ENCODE peak calls at places on chromosomes 3 and 15, in seven cellular contexts. Z, O, N, S, G, I and T are unnamed samples. For H3K4me1, the result is how much of the 10 kb centered on the place peaks cover.

GRCh38 chr3:9736831-9737230 is 5.3 kb downstream of the BRPF1 start:
- DNase-seq in Z (no peak), O (no peak), N (no peak), S (no peak), I (no peak), G (peak), T (no peak)

GRCh38 chr3:124860599-124860998 is 26.6 kb downstream of the ITGB5 start:
- DNase-seq in O (peak), N (no peak), I (no peak), G (peak), S (no peak), Z (no peak), T (no peak)

GRCh38 chr3:127097009-127097350 is 96.0 kb upstream of the PRR23E start:
- DNase-seq in O (no peak), S (no peak), Z (no peak), N (no peak), G (no peak), I (no peak), T (no peak)

GRCh38 chr3:151228291-151229125 is 25.5 kb upstream of the GPR171 start:
- DNase-seq in G (peak), Z (no peak), N (no peak), O (no peak), I (no peak), S (no peak), T (peak)

GRCh38 chr15:60038111-60038521 is 34.0 kb downstream of the FOXB1 start:
- DNase-seq in N (peak), S (no peak), Z (peak), G (no peak), I (peak), O (no peak), T (no peak)

GRCh38 chr3:99515-99914 is 97.0 kb upstream of the CHL1 start:
- DNase-seq in Z (no peak), S (no peak), N (no peak), O (no peak), G (no peak), I (no peak), T (no peak)

GRCh38 chr15:97461212-97461611 is 499.3 kb upstream of the ARRDC4 start:
- DNase-seq in N (no peak), S (no peak), I (no peak), Z (no peak), O (no peak), G (no peak), T (no peak)

GRCh38 chr3:170643831-170644230 is 58.0 kb upstream of the SLC7A14 start:
- DNase-seq in G (no peak), I (no peak), O (no peak), Z (no peak), S (no peak), N (no peak), T (no peak)

GRCh38 chr3:159158213-159158612 is 356.4 kb downstream of the MFSD1 start:
- DNase-seq in I (no peak), S (no peak), Z (peak), N (peak), O (no peak), G (no peak), T (no peak)

GRCh38 chr15:56208641-56209155 is 35.0 kb downstream of the RFX7 start:
- DNase-seq in G (no peak), I (no peak), N (no peak), O (no peak), S (no peak), Z (no peak), T (no peak)

GRCh38 chr3:126355777-126356372 is 1.3 kb downstream of the KLF15 start:
- DNase-seq in S (no peak), Z (peak), O (peak), I (peak), G (peak), N (peak), T (peak)

GRCh38 chr3:30098206-30098605 is 508.2 kb upstream of the TGFBR2 start:
- DNase-seq in N (no peak), Z (no peak), G (no peak), I (no peak), O (no peak), S (no peak), T (no peak)

GRCh38 chr3:46921871-46922271 is 44.4 kb downstream of the PTH1R start:
- DNase-seq in N (no peak), Z (no peak), O (no peak), G (no peak), S (no peak), I (no peak), T (no peak)

GRCh38 chr3:54999159-54999558 is 71.3 kb upstream of the LRTM1 start:
- DNase-seq in I (peak), S (no peak), N (peak), Z (peak), O (no peak), G (no peak), T (peak)

GRCh38 chr15:90062729-90063684 is 39.3 kb downstream of the IDH2 start:
- DNase-seq in O (no peak), S (no peak), Z (no peak), I (no peak), G (peak), N (no peak), T (no peak)

GRCh38 chr3:13194285-13195209 is 121.3 kb upstream of the IQSEC1 start:
- DNase-seq in G (no peak), S (no peak), Z (no peak), O (no peak), N (no peak), I (no peak), T (no peak)

GRCh38 chr15:47517737-47518136 is 199.6 kb upstream of the SEMA6D start:
- DNase-seq in Z (no peak), N (no peak), G (no peak), O (no peak), I (no peak), S (no peak), T (no peak)

GRCh38 chr15:79394231-79394630 is 37.9 kb upstream of the MINAR1 start:
- DNase-seq in Z (no peak), G (peak), N (no peak), S (no peak), I (no peak), O (no peak), T (no peak)

GRCh38 chr3:29064085-29064484 is 216.8 kb upstream of the RBMS3 start:
- DNase-seq in I (no peak), Z (peak), N (no peak), G (no peak), S (no peak), O (no peak), T (no peak)

GRCh38 chr3:10205461-10206165 is 40.9 kb downstream of the IRAK2 start:
- DNase-seq in S (no peak), I (no peak), N (no peak), O (no peak), Z (no peak), G (peak), T (no peak)

GRCh38 chr15:79673416-79674123 is 223.2 kb downstream of the MTHFS start:
- DNase-seq in O (no peak), S (no peak), N (peak), I (peak), G (no peak), Z (peak), T (no peak)

GRCh38 chr15:89397653-89398023 is 63.0 kb upstream of the POLG start:
- DNase-seq in O (no peak), Z (no peak), N (no peak), S (no peak), I (no peak), G (no peak), T (no peak)

GRCh38 chr3:66452247-66453040 is 48.4 kb downstream of the LRIG1 start:
- DNase-seq in G (no peak), I (no peak), N (no peak), O (no peak), S (no peak), Z (no peak), T (no peak)

GRCh38 chr15:69433831-69434230 is 18.8 kb upstream of the RPLP1 start:
- DNase-seq in Z (no peak), I (no peak), N (no peak), G (no peak), O (no peak), S (no peak), T (no peak)

GRCh38 chr15:31434418-31435255 is 108.0 kb downstream of the KLF13 start:
- DNase-seq in S (peak), N (peak), Z (no peak), I (no peak), O (peak), G (peak), T (peak)

GRCh38 chr15:22806156-22806555 is 19.7 kb downstream of the NIPA1 start:
- DNase-seq in S (no peak), I (no peak), Z (no peak), G (no peak), O (no peak), N (no peak), T (no peak)

GRCh38 chr15:73323956-73324355 is 44.8 kb downstream of the HCN4 start:
- DNase-seq in O (no peak), I (no peak), N (no peak), S (no peak), G (no peak), Z (no peak), T (no peak)

GRCh38 chr3:144496116-144496835 is 524.7 kb downstream of the DIPK2A start:
- DNase-seq in N (no peak), I (no peak), O (no peak), S (no peak), Z (no peak), G (no peak), T (no peak)

GRCh38 chr3:134867277-134867676 is 72.2 kb downstream of the EPHB1 start:
- DNase-seq in G (no peak), S (no peak), Z (no peak), N (no peak), I (no peak), O (no peak), T (no peak)

GRCh38 chr3:171457263-171458055 is 2.7 kb downstream of the TNIK start:
- DNase-seq in Z (peak), N (no peak), G (no peak), O (no peak), I (no peak), S (no peak), T (no peak)

GRCh38 chr3:115275897-115276296 is 128.8 kb upstream of the ZBTB20 start:
- DNase-seq in Z (no peak), I (no peak), G (no peak), S (no peak), O (no peak), N (no peak), T (no peak)

GRCh38 chr3:65855370-65856100 is 183.2 kb downstream of the MAGI1 start:
- DNase-seq in G (no peak), I (no peak), S (no peak), Z (no peak), N (peak), O (no peak), T (no peak)

GRCh38 chr3:45907769-45908705 is 21.7 kb downstream of the CCR9 start:
- DNase-seq in G (no peak), O (no peak), N (no peak), I (no peak), S (no peak), Z (no peak), T (no peak)

GRCh38 chr3:36496734-36497133 is 116.4 kb downstream of the STAC start:
- DNase-seq in O (no peak), Z (no peak), N (no peak), S (no peak), G (no peak), I (no peak), T (no peak)

GRCh38 chr15:70866982-70867644 is 13.2 kb upstream of the LARP6 start:
- DNase-seq in N (no peak), G (no peak), I (no peak), S (no peak), O (no peak), Z (no peak), T (no peak)

GRCh38 chr15:77834276-77834990 is 201.7 kb upstream of the LINGO1 start:
- DNase-seq in N (no peak), O (no peak), I (no peak), G (no peak), S (no peak), Z (no peak), T (no peak)

GRCh38 chr3:113631143-113631542 is 65.3 kb downstream of the USF3 start:
- DNase-seq in I (no peak), O (no peak), N (no peak), S (no peak), Z (no peak), G (no peak), T (peak)

GRCh38 chr3:113628316-113628715 is 68.1 kb downstream of the USF3 start:
- DNase-seq in O (no peak), G (no peak), Z (no peak), S (no peak), I (no peak), N (no peak), T (no peak)

GRCh38 chr3:113629941-113630340 is 66.5 kb downstream of the USF3 start:
- DNase-seq in S (no peak), O (no peak), G (no peak), N (no peak), I (no peak), Z (peak), T (no peak)

GRCh38 chr3:113628788-113629187 is 67.7 kb downstream of the USF3 start:
- DNase-seq in G (no peak), O (no peak), Z (no peak), I (no peak), N (no peak), S (no peak), T (no peak)

GRCh38 chr3:113631573-113631972 is 64.9 kb downstream of the USF3 start:
- DNase-seq in S (no peak), Z (no peak), O (no peak), G (no peak), I (no peak), N (no peak), T (no peak)
- H3K27ac ChIP-seq in S (no peak), Z (no peak), O (no peak), G (no peak), I (no peak), N (no peak), T (no peak)

DNA sequence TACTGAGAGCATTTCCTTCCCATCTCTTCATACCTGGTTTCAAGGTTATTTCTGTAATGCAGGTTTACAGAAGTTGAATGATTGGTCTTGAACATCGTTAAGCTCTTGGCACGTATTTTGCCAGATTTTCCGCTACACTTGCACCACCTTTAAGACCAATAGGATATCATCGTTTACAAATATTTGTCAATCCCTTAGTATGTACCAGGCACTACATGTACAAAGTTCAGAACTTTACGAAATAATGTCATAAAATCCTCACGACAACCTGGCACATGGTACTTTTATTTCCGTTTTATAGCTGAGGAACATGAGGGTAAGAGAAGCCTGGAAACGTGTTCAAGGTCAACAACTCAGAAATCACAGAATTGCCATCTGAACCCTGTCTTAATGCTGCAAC is 6.3 kb downstream of the LRRK1 start:
- DNase-seq in S (no peak), O (no peak), N (no peak), Z (no peak), G (no peak), I (no peak), T (no peak)
- H3K4me1 ChIP-seq in S (under half), O (under half), N (under half), Z (under half), G (under half), I (under half), T (half or more)

DNA sequence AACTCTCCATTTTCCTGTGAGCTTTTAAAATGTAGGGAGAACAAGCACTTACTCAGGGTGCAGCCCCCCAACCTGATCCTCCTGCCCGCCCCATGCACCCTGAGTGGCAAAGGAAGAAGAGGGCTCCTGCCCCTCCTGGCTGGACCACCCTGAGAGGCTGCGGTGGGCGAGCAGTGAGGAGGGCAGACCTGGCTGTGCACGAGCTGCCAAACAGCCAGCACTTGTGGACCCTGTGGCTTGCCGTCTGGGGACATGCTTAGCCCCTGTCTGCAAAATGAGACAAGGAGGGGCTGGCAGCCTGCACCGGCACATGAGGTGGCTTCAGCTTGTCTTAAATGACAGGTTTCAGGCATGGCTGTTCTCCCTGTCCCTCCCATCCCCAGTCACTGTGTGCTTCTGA is 18.6 kb downstream of the ATP10A start:
- DNase-seq in N (no peak), I (no peak), Z (no peak), S (no peak), O (no peak), G (no peak), T (no peak)
- H3K27ac ChIP-seq in N (no peak), I (no peak), Z (no peak), S (no peak), O (no peak), G (no peak), T (peak)

GRCh38 chr3:120438971-120439370 is 11.8 kb downstream of the FSTL1 start:
- DNase-seq in O (no peak), S (no peak), G (peak), Z (peak), I (no peak), N (no peak), T (no peak)

GRCh38 chr3:120441776-120442175 is 9.0 kb downstream of the FSTL1 start:
- DNase-seq in I (no peak), Z (no peak), N (no peak), S (no peak), G (no peak), O (no peak), T (no peak)

GRCh38 chr3:120438216-120438615 is 12.6 kb downstream of the FSTL1 start:
- DNase-seq in N (no peak), G (no peak), I (no peak), O (no peak), S (no peak), Z (no peak), T (no peak)

GRCh38 chr3:120440762-120441161 is 10.0 kb downstream of the FSTL1 start:
- DNase-seq in S (no peak), O (no peak), Z (no peak), N (no peak), I (no peak), G (no peak), T (no peak)

GRCh38 chr3:120440001-120440703 is 10.6 kb downstream of the FSTL1 start:
- DNase-seq in S (no peak), N (no peak), G (no peak), I (no peak), Z (no peak), O (no peak), T (no peak)
- H3K4me1 ChIP-seq in S (under half), N (under half), G (half or more), I (under half), Z (under half), O (under half), T (under half)

DNA sequence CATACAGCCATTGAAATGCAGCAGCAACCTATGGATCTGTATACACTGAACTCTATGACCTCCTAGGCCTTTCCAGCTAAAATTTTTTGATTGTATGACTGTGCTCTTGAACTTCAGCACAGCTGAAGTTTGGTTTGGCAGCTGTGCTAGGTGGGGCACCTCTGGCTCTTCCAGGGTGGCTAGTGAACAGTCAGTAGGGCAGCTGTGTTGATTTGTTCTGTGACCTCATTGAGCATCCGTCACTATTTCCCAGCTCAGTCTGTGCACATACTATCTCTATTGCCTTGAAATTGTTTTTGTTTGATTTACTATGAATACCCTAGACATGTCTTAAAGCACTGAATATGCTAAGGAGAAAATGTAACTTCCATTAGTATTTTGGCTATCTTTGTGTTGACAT is 363.2 kb upstream of the NAALADL2 start:
- DNase-seq in N (no peak), S (no peak), O (no peak), Z (no peak), I (no peak), G (no peak), T (no peak)
- H3K27ac ChIP-seq in N (no peak), S (no peak), O (no peak), Z (no peak), I (no peak), G (no peak), T (no peak)

GRCh38 chr3:123672429-123673146 is 87.7 kb upstream of the HACD2 start:
- DNase-seq in G (no peak), N (no peak), Z (no peak), O (no peak), S (no peak), I (no peak), T (no peak)
- H3K4me1 ChIP-seq in G (under half), N (under half), Z (under half), O (under half), S (under half), I (under half), T (under half)

GRCh38 chr3:137987723-137988122 is 22.2 kb upstream of the CLDN18 start:
- DNase-seq in O (no peak), G (no peak), S (no peak), Z (no peak), N (no peak), I (no peak), T (no peak)
- H3K27ac ChIP-seq in O (no peak), G (no peak), S (no peak), Z (no peak), N (no peak), I (no peak), T (no peak)